ENCODE peak calls at places on chromosomes 13 and 19, in four cellular contexts. C, I, L and R are unnamed samples.
A peak's percentile ranks its signal among the peaks of the same experiment; 100 is the strongest.

GRCh38 chr13:73321039-73321438 is 262.2 kb downstream of the KLF5 start:
- DNase-seq in C (no peak), I (no peak), L (no peak), R (no peak)

GRCh38 chr19:39830847-39831246 is 3.1 kb downstream of the DYRK1B start:
- DNase-seq in C (no peak), I (no peak), L (no peak), R (no peak)

GRCh38 chr19:42345191-42345812 is 19.9 kb downstream of the MEGF8 start:
- DNase-seq in C (no peak), I (no peak), L (no peak), R (no peak)

GRCh38 chr13:79898202-79898826 is 417.4 kb downstream of the NDFIP2 start:
- DNase-seq in C (no peak), I (no peak), L (no peak), R (no peak)

GRCh38 chr13:40770934-40771618 is at the start of gene MRPS31:
- DNase-seq in C (peak; percentile 98), I (peak; percentile 77), L (peak; percentile 80), R (peak; percentile 96)

GRCh38 chr19:16217671-16218464 is 20.2 kb downstream of the AP1M1 start:
- DNase-seq in C (no peak), I (no peak), L (no peak), R (no peak)

GRCh38 chr13:95239293-95239692 is 62.0 kb downstream of the ABCC4 start:
- DNase-seq in C (no peak), I (no peak), L (no peak), R (no peak)

GRCh38 chr13:110524484-110525254 is 36.9 kb downstream of the RAB20 start:
- DNase-seq in C (no peak), I (no peak), L (no peak), R (no peak)

GRCh38 chr19:43631491-43631890 is 8.2 kb downstream of the CADM4 start:
- DNase-seq in C (no peak), I (no peak), L (no peak), R (no peak)

GRCh38 chr13:20102776-20103175 is 58.1 kb downstream of the GJA3 start:
- DNase-seq in C (no peak), I (no peak), L (no peak), R (no peak)

DNA sequence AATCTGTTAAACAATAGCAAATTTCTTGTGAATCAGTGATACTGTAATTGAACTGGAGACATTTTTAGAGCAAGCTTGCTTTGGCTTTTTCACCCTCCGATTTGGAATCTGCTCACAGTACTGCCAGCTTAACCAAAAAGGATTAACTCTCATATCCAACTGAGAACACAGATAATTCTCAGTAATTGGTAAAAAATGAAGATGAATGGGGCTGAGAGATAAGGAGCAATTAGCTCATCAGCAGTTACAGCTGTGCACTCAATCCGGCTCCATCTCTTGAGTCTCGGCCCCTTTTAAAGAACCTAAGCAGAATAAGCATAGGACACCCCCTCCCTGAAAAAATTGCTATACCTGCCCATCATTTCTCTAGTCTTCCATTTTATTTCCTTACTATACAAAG is 242.4 kb downstream of the DACH1 start:
- DNase-seq in C (no peak), I (no peak), L (no peak), R (no peak)
- TF ChIP-seq CTCF in C (no peak), I (no peak), L (no peak), R (no peak)

DNA sequence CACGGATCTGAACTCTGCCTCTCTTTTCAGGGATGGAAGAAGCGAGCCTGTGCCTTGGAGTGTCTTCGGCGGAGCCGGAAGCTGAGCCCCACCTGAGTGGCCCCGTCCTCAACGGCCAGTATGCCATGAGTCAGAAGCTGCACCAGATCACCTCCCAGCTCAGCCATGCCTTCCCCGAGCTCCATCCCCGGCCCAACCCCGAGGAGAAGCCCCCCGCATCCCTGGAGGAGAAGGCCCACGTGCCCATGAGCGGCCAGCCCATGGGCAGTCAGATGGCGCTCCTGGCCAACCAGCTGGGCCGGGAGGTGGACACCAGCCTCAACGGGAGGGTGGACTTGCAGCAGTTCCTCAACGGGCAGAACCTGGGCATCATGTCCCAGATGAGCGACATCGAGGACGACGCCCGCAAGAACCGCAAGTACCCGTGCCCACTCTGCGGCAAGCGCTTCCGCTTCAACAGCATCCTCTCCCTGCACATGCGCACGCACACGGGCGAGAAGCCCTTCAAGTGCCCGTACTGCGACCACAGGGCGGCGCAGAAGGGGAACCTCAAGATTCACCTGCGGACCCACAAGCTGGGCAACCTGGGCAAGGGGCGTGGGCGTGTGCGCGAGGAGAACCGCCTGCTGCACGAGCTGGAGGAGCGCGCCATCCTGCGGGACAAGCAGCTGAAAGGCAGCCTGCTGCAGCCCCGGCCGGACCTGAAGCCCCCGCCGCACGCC is 71.5 kb downstream of the ZNF536 start:
- DNase-seq in C (no peak), I (no peak), L (no peak), R (no peak)
- TF ChIP-seq CTCF in C (no peak), I (no peak), L (no peak), R (no peak)

GRCh38 chr13:113062691-113063090 is 42.9 kb upstream of the F7 start:
- DNase-seq in C (no peak), I (no peak), L (no peak), R (no peak)
- TF ChIP-seq CTCF in C (no peak), I (no peak), L (no peak), R (no peak)

DNA sequence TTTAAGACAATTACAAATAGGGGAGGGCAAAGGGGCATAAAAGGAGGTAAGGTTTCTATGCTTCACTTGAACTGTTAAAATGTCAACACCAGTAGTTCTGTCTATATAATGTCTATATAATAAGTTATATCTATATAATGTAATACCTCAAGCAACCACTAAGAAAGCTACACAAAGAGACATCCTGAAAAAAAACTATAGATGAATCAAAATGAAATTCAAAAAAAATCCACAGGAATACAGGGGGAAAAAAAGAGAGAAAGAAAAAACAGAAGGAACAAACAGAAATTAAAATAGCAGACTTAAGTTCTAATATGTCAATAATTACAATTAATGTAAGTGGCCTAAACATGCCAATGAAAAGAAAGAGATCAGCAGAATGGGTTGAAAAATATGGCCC is 186.0 kb downstream of the KCTD15 start:
- DNase-seq in C (no peak), I (no peak), L (no peak), R (no peak)
- TF ChIP-seq CTCF in C (no peak), I (no peak), L (no peak), R (peak; percentile 61)

GRCh38 chr13:99702687-99703319 is 201.5 kb downstream of the TM9SF2 start:
- DNase-seq in C (peak; percentile 55), I (no peak), L (no peak), R (no peak)
- TF ChIP-seq CTCF in C (peak; percentile 40), I (no peak), L (no peak), R (no peak)

GRCh38 chr13:43087960-43088580 is 64.7 kb downstream of the DNAJC15 start:
- DNase-seq in C (no peak), I (no peak), L (no peak), R (no peak)

GRCh38 chr13:43083750-43084149 is 60.4 kb downstream of the DNAJC15 start:
- DNase-seq in C (no peak), I (no peak), L (no peak), R (no peak)

GRCh38 chr13:43089912-43090498 is 66.6 kb downstream of the DNAJC15 start:
- DNase-seq in C (no peak), I (no peak), L (no peak), R (no peak)

GRCh38 chr13:43080199-43080598 is 56.8 kb downstream of the DNAJC15 start:
- DNase-seq in C (no peak), I (no peak), L (no peak), R (no peak)

DNA sequence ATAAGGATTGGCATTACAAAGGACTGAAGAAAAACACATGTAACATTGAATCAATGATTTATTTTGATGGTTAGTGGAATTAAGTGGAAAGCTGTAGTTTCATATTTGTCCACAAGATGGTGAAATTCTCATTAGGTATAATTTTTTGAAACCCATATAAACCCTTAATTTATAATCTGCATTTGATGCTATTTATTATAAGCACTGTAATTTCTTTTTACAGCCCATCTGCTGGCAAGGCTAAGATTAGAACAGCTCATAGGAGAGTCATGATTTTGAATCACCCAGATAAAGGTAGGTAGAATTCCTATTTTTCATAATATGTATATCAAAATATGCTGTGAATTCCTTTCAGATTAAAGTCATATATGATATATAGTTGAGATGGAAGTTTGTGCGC is 62.2 kb downstream of the DNAJC15 start:
- DNase-seq in C (peak; percentile 43), I (no peak), L (no peak), R (no peak)
- TF ChIP-seq CTCF in C (peak; percentile 66), I (peak; percentile 21), L (no peak), R (peak; percentile 81)